ENCODE peak calls at places on chromosome 16, in nine cellular contexts. P is IMR-90, I is uterus, G is HCT116, F is stomach, J is A549, N is H54, Q is body of pancreas, M is GM12892. A is an unnamed sample.
A peak's percentile ranks its signal among the peaks of the same experiment; 100 is the strongest.

GRCh38 chr16:75230471-75231110 is 11.8 kb downstream of the CTRB1 start:
- DNase-seq in F (no peak), P (peak; percentile 54), I (no peak), N (no peak), J (no peak), G (no peak), M (no peak), Q (peak; percentile 63), A (no peak)

GRCh38 chr16:9567674-9568073 is 476.2 kb downstream of the HAPSTR1 start:
- DNase-seq in P (no peak), J (no peak), Q (no peak), F (no peak), G (no peak), M (no peak), N (no peak), I (no peak), A (no peak)

GRCh38 chr16:88807626-88808453 is 3.9 kb downstream of the APRT start:
- DNase-seq in Q (no peak), N (no peak), I (no peak), M (no peak), F (no peak), G (no peak), P (no peak), J (no peak), A (no peak)

GRCh38 chr16:27237229-27238015 is 31.1 kb downstream of the NSMCE1 start:
- DNase-seq in J (no peak), G (no peak), F (peak; percentile 42), M (no peak), N (no peak), Q (no peak), I (peak; percentile 13), P (no peak), A (peak; percentile 33)

GRCh38 chr16:15856901-15857778 is at the start of gene MYH11:
- DNase-seq in G (no peak), M (no peak), Q (no peak), J (no peak), F (no peak), P (no peak), I (peak; percentile 81), N (no peak), A (no peak)

GRCh38 chr16:12160815-12161550 is 184.4 kb downstream of the SNX29 start:
- DNase-seq in G (no peak), Q (no peak), N (no peak), I (no peak), F (no peak), J (no peak), P (no peak), M (peak; percentile 21), A (no peak)

GRCh38 chr16:47990676-47991075 is 165.1 kb downstream of the ABCC12 start:
- DNase-seq in N (no peak), F (no peak), G (no peak), M (no peak), J (no peak), Q (no peak), P (no peak), I (no peak), A (no peak)

GRCh38 chr16:89268987-89269735 is 51.7 kb downstream of the ZNF778 start:
- DNase-seq in F (no peak), Q (no peak), J (no peak), N (peak; percentile 72), M (no peak), P (peak; percentile 50), I (no peak), G (no peak), A (no peak)

GRCh38 chr16:52597772-52598483 is 51.0 kb upstream of the TOX3 start:
- DNase-seq in F (peak; percentile 56), M (no peak), Q (no peak), I (no peak), N (no peak), P (no peak), J (no peak), G (no peak), A (no peak)

DNA sequence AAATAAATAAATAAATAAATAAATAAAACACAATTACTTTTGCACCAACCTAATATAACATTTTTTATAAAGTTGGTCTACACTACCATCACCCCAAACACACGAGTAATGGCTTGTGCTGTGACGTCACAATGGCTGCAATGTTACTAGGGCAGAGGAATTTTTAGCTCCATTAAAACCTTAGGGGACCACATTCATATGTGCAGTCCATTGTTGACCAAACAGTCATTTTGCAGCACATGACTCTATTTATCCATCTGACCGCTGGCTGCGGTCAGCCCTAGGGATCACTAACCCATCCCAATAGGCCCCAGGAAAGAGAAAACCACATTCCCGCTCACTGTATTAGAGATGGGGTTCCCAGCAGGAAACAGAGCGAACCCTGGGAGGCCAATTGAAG is 9.6 kb downstream of the CDH5 start:
- DNase-seq in P (no peak), I (no peak), N (no peak), G (no peak), J (no peak), M (no peak), F (no peak), Q (no peak), A (no peak)
- TF ChIP-seq POLR2A in P (no peak), I (no peak), N (no peak), G (no peak), J (no peak), M (no peak), F (no peak), Q (no peak), A (no peak)

GRCh38 chr16:56623637-56624036 is 1.9 kb upstream of the MT1E start:
- DNase-seq in P (no peak), I (no peak), F (no peak), G (no peak), Q (no peak), J (no peak), N (no peak), M (no peak), A (no peak)

GRCh38 chr16:56628486-56629035 is 3.0 kb downstream of the MT1E start:
- DNase-seq in I (no peak), J (no peak), P (no peak), G (no peak), Q (peak; percentile 18), N (no peak), F (no peak), M (no peak), A (no peak)

GRCh38 chr16:56626685-56627084 is 1.1 kb downstream of the MT1E start:
- DNase-seq in J (no peak), N (no peak), M (no peak), P (no peak), Q (peak; percentile 29), G (no peak), F (no peak), I (no peak), A (no peak)

GRCh38 chr16:56625943-56626654 is 518 bp downstream of the MT1E start:
- DNase-seq in M (no peak), F (no peak), J (no peak), G (no peak), P (peak; percentile 86), I (peak; percentile 76), Q (peak; percentile 71), N (no peak), A (peak; percentile 72)

GRCh38 chr16:56625140-56625942 is at the start of gene MT1E:
- DNase-seq in N (peak; percentile 67), G (peak; percentile 77), J (no peak), M (no peak), P (peak; percentile 76), Q (peak; percentile 86), I (peak; percentile 63), F (peak; percentile 93), A (peak; percentile 90)
- TF ChIP-seq POLR2A in N (peak; percentile 91), G (peak; percentile 98), J (no peak), M (no peak), P (peak; percentile 95), Q (peak; percentile 92), I (peak; percentile 35), F (no peak), A (no peak)

GRCh38 chr16:87698676-87699179 is 67.1 kb downstream of the KLHDC4 start:
- DNase-seq in P (no peak), N (no peak), I (no peak), M (peak; percentile 65), F (no peak), G (no peak), Q (no peak), J (no peak), A (no peak)
- TF ChIP-seq POLR2A in P (no peak), N (no peak), I (no peak), M (no peak), F (no peak), G (no peak), Q (no peak), J (no peak), A (no peak)

GRCh38 chr16:31456988-31457360 is 2.3 kb upstream of the ARMC5 start:
- DNase-seq in F (no peak), M (no peak), N (no peak), Q (no peak), G (no peak), P (no peak), I (no peak), J (no peak), A (no peak)

GRCh38 chr16:31459722-31460581 is 651 bp downstream of the ARMC5 start:
- DNase-seq in I (peak; percentile 100), J (peak; percentile 99), P (peak; percentile 99), F (peak; percentile 100), Q (peak; percentile 100), N (peak; percentile 86), M (peak; percentile 84), G (peak; percentile 98), A (peak; percentile 100)

GRCh38 chr16:31460582-31461002 is 1.3 kb downstream of the ARMC5 start:
- DNase-seq in N (no peak), I (no peak), G (peak; percentile 56), P (peak; percentile 73), J (peak; percentile 67), F (no peak), M (no peak), Q (no peak), A (no peak)

GRCh38 chr16:31458835-31459721 is at the start of gene ARMC5:
- DNase-seq in G (peak; percentile 97), N (peak; percentile 75), P (peak; percentile 99), F (peak; percentile 97), Q (peak; percentile 97), I (peak; percentile 96), M (peak; percentile 81), J (peak; percentile 99), A (peak; percentile 99)

DNA sequence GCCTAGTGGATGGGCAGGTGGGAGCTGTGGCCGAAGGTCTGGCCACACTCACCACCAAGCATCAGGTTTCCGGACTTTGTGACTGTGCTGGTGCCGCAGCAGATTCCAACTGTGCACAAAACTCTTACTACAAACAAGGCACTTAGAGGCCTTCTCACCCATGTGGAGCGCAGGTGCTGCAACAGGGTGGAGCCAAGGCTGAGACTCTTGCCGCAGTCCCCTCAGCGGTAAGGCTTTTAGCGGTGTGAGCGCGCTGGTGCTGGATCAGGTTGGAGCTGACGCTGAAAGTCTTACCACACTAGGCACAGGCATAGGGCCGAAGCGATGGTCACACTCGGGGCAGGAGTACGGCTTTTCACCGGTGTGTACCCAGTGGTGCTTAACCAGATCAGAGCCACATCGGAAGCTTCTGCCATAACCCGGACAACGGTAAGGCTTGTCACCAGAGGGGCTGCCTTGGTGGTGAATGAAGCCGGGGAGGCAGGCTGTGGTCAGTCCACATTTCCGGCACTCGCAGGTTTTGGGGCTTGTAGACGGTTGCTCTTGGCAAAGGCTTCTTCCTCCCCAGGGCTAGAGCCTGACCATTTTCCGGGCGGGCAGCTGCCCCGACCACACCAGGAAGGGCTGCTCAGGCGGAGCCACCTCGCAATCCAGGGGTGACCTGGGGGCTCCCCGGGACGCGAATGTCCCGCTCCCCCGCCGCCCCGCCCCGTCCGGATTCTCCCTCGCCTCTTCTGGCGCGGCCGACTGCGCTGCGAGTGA is 1.0 kb upstream of the ARMC5 start:
- DNase-seq in G (no peak), P (peak; percentile 45), Q (peak; percentile 56), J (peak; percentile 60), I (no peak), N (no peak), M (no peak), F (peak; percentile 57), A (no peak)
- TF ChIP-seq POLR2A in G (no peak), P (no peak), Q (peak; percentile 20), J (peak; percentile 10), I (no peak), N (no peak), M (peak; percentile 23), F (no peak), A (no peak)

A was measured in heart left ventricle.